ENCODE peak calls at places on chromosomes 3 and 15, in five cellular contexts. One of them, this sample, is unnamed.
A peak's percentile ranks its signal among the peaks of the same experiment; 100 is the strongest.

GRCh38 chr15:42274693-42274971 is 1.4 kb upstream of the TMEM87A start:
- DNase-seq in astrocyte: no peak
- DNase-seq in pancreas: no peak
- DNase-seq in GM23338: no peak
- DNase-seq in breast epithelium: no peak
- DNase-seq in this sample: no peak

GRCh38 chr3:95235916-95236315 is 1173.1 kb downstream of the NSUN3 start:
- DNase-seq in breast epithelium: no peak
- DNase-seq in pancreas: no peak
- DNase-seq in astrocyte: no peak
- DNase-seq in GM23338: no peak
- DNase-seq in this sample: no peak

GRCh38 chr3:197196192-197196591 is 102.2 kb downstream of the DLG1 start:
- DNase-seq in astrocyte: no peak
- DNase-seq in GM23338: no peak
- DNase-seq in pancreas: no peak
- DNase-seq in breast epithelium: no peak
- DNase-seq in this sample: no peak

GRCh38 chr3:171261487-171261886 is 198.7 kb downstream of the TNIK start:
- DNase-seq in GM23338: no peak
- DNase-seq in pancreas: no peak
- DNase-seq in astrocyte: peak; percentile 45
- DNase-seq in breast epithelium: no peak
- DNase-seq in this sample: no peak

GRCh38 chr3:54131026-54131605 is 8.8 kb downstream of the CACNA2D3 start:
- DNase-seq in breast epithelium: no peak
- DNase-seq in pancreas: no peak
- DNase-seq in astrocyte: no peak
- DNase-seq in GM23338: no peak
- DNase-seq in this sample: no peak

GRCh38 chr3:67654099-67654831 is at the start of gene SUCLG2:
- DNase-seq in GM23338: peak; percentile 93
- DNase-seq in pancreas: peak; percentile 89
- DNase-seq in breast epithelium: peak; percentile 94
- DNase-seq in astrocyte: peak; percentile 70
- DNase-seq in this sample: peak; percentile 83

GRCh38 chr3:184635126-184635525 is 73.5 kb downstream of the EPHB3 start:
- DNase-seq in breast epithelium: peak; percentile 65
- DNase-seq in GM23338: no peak
- DNase-seq in pancreas: no peak
- DNase-seq in astrocyte: no peak
- DNase-seq in this sample: no peak

GRCh38 chr15:82540055-82540983 is at the start of gene RPS17:
- DNase-seq in breast epithelium: peak; percentile 97
- DNase-seq in GM23338: peak; percentile 97
- DNase-seq in pancreas: peak; percentile 97
- DNase-seq in astrocyte: peak; percentile 85
- DNase-seq in this sample: peak; percentile 93

GRCh38 chr15:80613762-80614365 is 81.2 kb upstream of the ABHD17C start:
- DNase-seq in astrocyte: no peak
- DNase-seq in GM23338: peak; percentile 10
- DNase-seq in pancreas: no peak
- DNase-seq in breast epithelium: no peak
- DNase-seq in this sample: no peak

GRCh38 chr3:194103475-194103874 is 32.5 kb upstream of the HES1 start:
- DNase-seq in breast epithelium: no peak
- DNase-seq in astrocyte: no peak
- DNase-seq in pancreas: no peak
- DNase-seq in GM23338: no peak
- DNase-seq in this sample: no peak

GRCh38 chr3:123760817-123761216 is 123.3 kb downstream of the MYLK start:
- DNase-seq in astrocyte: peak; percentile 34
- DNase-seq in breast epithelium: no peak
- DNase-seq in GM23338: no peak
- DNase-seq in pancreas: no peak
- DNase-seq in this sample: no peak

GRCh38 chr3:157373783-157374182 is 62.9 kb upstream of the PTX3 start:
- DNase-seq in pancreas: no peak
- DNase-seq in GM23338: no peak
- DNase-seq in astrocyte: peak; percentile 29
- DNase-seq in breast epithelium: no peak
- DNase-seq in this sample: no peak

GRCh38 chr15:72319360-72319984 is 485 bp downstream of the CELF6 start:
- DNase-seq in GM23338: peak; percentile 88
- DNase-seq in breast epithelium: peak; percentile 66
- DNase-seq in astrocyte: peak; percentile 37
- DNase-seq in pancreas: peak; percentile 77
- DNase-seq in this sample: peak; percentile 13

GRCh38 chr3:63912768-63913588 is 795 bp upstream of the SCAANT1 start:
- DNase-seq in breast epithelium: peak; percentile 67
- DNase-seq in pancreas: peak; percentile 73
- DNase-seq in GM23338: peak; percentile 75
- DNase-seq in astrocyte: peak; percentile 76
- DNase-seq in this sample: peak; percentile 47

GRCh38 chr15:33778911-33779310 is 189.4 kb upstream of the CHRM5 start:
- DNase-seq in pancreas: no peak
- DNase-seq in GM23338: no peak
- DNase-seq in breast epithelium: no peak
- DNase-seq in astrocyte: no peak
- DNase-seq in this sample: no peak

GRCh38 chr3:190585771-190586630 is 72.1 kb downstream of the IL1RAP start:
- DNase-seq in breast epithelium: no peak
- DNase-seq in GM23338: peak; percentile 63
- DNase-seq in pancreas: no peak
- DNase-seq in astrocyte: peak; percentile 89
- DNase-seq in this sample: peak; percentile 94

GRCh38 chr3:188916934-188917391 is 254.8 kb upstream of the TPRG1 start:
- DNase-seq in breast epithelium: no peak
- DNase-seq in GM23338: no peak
- DNase-seq in astrocyte: no peak
- DNase-seq in pancreas: no peak
- DNase-seq in this sample: no peak

GRCh38 chr15:90315276-90315982 is 36.7 kb upstream of the ZNF774 start:
- DNase-seq in GM23338: no peak
- DNase-seq in pancreas: peak; percentile 84
- DNase-seq in breast epithelium: no peak
- DNase-seq in astrocyte: peak; percentile 86
- DNase-seq in this sample: no peak

GRCh38 chr3:186609247-186609868 is 3.5 kb upstream of the AHSG start:
- DNase-seq in pancreas: peak; percentile 64
- DNase-seq in GM23338: peak; percentile 18
- DNase-seq in astrocyte: no peak
- DNase-seq in breast epithelium: no peak
- DNase-seq in this sample: peak; percentile 15

GRCh38 chr15:67196672-67197363 is 57.6 kb downstream of the AAGAB start:
- DNase-seq in GM23338: no peak
- DNase-seq in astrocyte: peak; percentile 96
- DNase-seq in pancreas: no peak
- DNase-seq in breast epithelium: no peak
- DNase-seq in this sample: no peak

GRCh38 chr3:58062469-58062868 is 54.2 kb downstream of the FLNB start:
- DNase-seq in pancreas: no peak
- DNase-seq in GM23338: no peak
- DNase-seq in astrocyte: no peak
- DNase-seq in breast epithelium: no peak
- DNase-seq in this sample: no peak

DNA sequence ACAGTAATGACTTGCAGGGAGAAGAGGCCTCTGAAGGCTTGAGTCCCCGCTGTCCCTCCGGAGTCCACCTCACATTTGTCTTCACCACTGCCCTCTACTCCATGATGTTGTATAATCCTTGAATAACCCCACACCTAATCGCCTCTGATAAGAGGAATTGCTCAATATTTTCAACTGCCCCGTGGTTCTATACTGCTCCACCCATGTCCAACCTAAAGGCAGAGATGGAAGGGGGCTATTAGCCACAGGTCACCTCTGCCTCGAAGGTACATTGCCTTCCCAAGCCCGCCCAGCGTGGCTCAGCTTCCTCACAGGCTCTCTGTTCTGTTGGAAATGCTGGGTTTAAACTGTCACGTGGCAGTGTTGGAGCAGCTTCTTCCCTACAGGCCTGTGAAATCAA is 12.4 kb downstream of the TLR9 start:
- DNase-seq in GM23338: no peak
- DNase-seq in pancreas: no peak
- DNase-seq in astrocyte: no peak
- DNase-seq in breast epithelium: no peak
- DNase-seq in this sample: no peak
- TF ChIP-seq CTCF in GM23338: no peak
- TF ChIP-seq CTCF in pancreas: no peak
- TF ChIP-seq CTCF in astrocyte: no peak
- TF ChIP-seq CTCF in breast epithelium: no peak
- TF ChIP-seq CTCF in this sample: no peak

DNA sequence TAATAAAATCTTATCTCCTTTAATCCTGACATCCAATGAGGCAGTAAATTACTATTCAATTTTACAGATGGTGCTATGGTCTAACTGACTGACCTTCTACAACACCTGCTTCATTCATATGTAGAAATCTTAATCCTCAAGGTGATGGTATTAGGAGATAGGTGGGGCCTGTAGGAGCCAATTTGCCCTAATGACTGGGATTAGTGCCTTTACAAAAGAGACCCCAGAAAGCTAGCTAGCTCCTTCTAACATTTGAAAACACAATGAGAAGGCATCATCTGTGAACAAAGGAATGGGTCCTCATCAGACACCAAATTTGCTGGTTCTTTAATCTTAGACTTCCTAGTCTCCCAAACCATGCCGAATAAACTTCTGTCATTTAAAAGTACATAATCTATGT is 137.4 kb upstream of the UBP1 start:
- DNase-seq in GM23338: peak; percentile 70
- DNase-seq in breast epithelium: no peak
- DNase-seq in astrocyte: no peak
- DNase-seq in pancreas: no peak
- DNase-seq in this sample: no peak
- H3K27ac ChIP-seq in GM23338: peak overlapping the region; percentile 85
- H3K27ac ChIP-seq in breast epithelium: peak overlapping the region; percentile 72
- H3K27ac ChIP-seq in astrocyte: no peak overlapping the region
- H3K27ac ChIP-seq in pancreas: no peak overlapping the region
- H3K27ac ChIP-seq in this sample: no peak overlapping the region

DNA sequence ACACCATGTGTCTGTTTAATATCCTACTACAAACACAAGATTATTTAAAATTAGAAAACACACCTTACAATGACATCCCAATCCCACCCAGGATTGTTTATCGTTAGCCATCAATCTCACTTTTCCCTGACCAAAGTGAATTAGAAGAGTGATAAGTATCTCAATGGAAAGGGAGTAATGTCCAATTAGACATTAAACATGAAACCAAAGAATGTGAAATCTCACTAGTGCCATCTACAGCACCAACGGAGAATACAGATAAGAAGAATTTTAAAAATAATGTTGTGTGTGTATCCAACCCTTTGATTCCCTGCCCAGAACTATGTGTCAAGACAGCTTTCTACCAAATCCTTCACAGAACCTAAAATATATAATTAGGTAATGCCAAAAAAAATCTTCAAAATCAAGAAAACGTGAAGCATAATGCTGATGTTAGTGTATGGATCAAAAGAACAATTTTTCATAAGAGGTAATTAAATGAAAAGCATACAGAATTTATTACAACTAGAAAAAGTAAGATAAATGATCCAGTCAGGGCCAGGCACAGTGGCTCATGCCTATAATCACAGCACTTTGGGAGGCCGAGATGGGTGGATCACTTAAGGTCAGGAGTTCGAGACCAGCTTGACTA is 64.2 kb downstream of the SCAPER start:
- DNase-seq in pancreas: no peak
- DNase-seq in breast epithelium: no peak
- DNase-seq in astrocyte: peak; percentile 17
- DNase-seq in GM23338: peak; percentile 33
- DNase-seq in this sample: peak; percentile 14
- TF ChIP-seq CTCF in pancreas: no peak
- TF ChIP-seq CTCF in breast epithelium: no peak
- TF ChIP-seq CTCF in astrocyte: peak; percentile 62
- TF ChIP-seq CTCF in GM23338: peak; percentile 52
- TF ChIP-seq CTCF in this sample: peak; percentile 45

GRCh38 chr3:40397129-40397528 is 10.1 kb downstream of the ENTPD3 start:
- DNase-seq in breast epithelium: no peak
- DNase-seq in pancreas: no peak
- DNase-seq in GM23338: no peak
- DNase-seq in astrocyte: no peak
- DNase-seq in this sample: no peak
- H3K27ac ChIP-seq in breast epithelium: no peak overlapping the region
- H3K27ac ChIP-seq in pancreas: no peak overlapping the region
- H3K27ac ChIP-seq in GM23338: no peak overlapping the region
- H3K27ac ChIP-seq in astrocyte: no peak overlapping the region
- H3K27ac ChIP-seq in this sample: no peak overlapping the region

DNA sequence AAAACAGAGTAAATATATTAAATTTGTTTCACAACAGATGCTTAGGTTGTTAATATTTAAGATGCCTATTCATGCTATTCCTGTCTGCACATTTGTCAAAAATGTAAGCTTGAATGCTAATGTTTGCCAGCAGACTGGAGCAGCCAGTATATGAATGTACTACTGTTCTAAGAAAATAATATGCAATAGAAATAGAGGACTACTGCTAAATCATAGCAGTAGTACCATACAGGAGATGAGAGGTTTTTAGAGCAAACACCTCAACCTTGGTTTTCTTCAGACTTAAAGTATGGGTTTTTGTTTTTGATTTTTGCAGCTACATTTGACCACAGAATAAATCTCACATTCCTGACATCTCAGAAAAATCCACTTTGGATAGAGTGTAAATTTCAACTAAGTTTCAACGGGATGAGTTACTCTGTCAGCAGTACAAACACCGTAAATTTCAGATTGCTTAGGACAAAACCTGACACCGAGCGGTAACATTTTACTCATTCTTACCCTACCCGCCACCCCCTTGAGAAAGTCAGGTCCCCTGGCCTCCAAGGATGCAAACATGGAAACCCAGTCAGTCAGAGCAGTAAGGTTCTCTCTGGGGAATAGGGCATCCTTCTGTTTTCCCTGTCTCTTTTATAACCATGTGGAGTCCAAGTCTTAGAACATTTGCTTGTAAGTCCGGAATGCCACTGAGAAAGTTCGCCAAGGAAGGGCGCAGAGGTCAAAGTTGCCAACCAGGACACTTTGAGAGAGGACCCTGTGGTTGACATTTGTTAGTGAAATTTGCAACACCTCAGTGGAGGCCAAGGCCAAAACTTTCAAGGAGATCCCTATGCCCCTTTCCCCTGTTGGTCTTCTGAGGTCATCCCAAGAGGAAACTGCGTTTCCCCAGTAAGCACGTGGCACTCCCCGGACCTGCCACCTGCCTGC is 17.9 kb upstream of the SATB1 start:
- DNase-seq in GM23338: peak; percentile 20
- DNase-seq in astrocyte: no peak
- DNase-seq in breast epithelium: no peak
- DNase-seq in pancreas: no peak
- DNase-seq in this sample: no peak
- TF ChIP-seq CTCF in GM23338: no peak
- TF ChIP-seq CTCF in astrocyte: no peak
- TF ChIP-seq CTCF in breast epithelium: no peak
- TF ChIP-seq CTCF in pancreas: no peak
- TF ChIP-seq CTCF in this sample: no peak

GRCh38 chr3:2154596-2154995 is 55.9 kb downstream of the CNTN4 start:
- DNase-seq in GM23338: no peak
- DNase-seq in astrocyte: no peak
- DNase-seq in breast epithelium: no peak
- DNase-seq in pancreas: no peak
- DNase-seq in this sample: no peak
- H3K27ac ChIP-seq in GM23338: no peak overlapping the region
- H3K27ac ChIP-seq in astrocyte: no peak overlapping the region
- H3K27ac ChIP-seq in breast epithelium: no peak overlapping the region
- H3K27ac ChIP-seq in pancreas: no peak overlapping the region
- H3K27ac ChIP-seq in this sample: no peak overlapping the region

GRCh38 chr3:181726351-181727121 is 14.8 kb downstream of the SOX2 start:
- DNase-seq in breast epithelium: no peak
- DNase-seq in pancreas: no peak
- DNase-seq in GM23338: peak; percentile 89
- DNase-seq in astrocyte: peak; percentile 29
- DNase-seq in this sample: no peak
- TF ChIP-seq CTCF in breast epithelium: no peak
- TF ChIP-seq CTCF in pancreas: no peak
- TF ChIP-seq CTCF in GM23338: peak; percentile 65
- TF ChIP-seq CTCF in astrocyte: no peak
- TF ChIP-seq CTCF in this sample: no peak

This sample was measured in brain microvascular endothelial cell.